ENCODE peak calls at places on chromosomes 13 and 19, in nine cellular contexts. W, I, N, X, Z, O, U, G and D are unnamed samples.

GRCh38 chr13:98275711-98276171 is 98.7 kb upstream of the RNF113B start:
- DNase-seq in W (no peak), I (no peak), N (no peak), X (no peak), Z (no peak), O (no peak), U (no peak), G (no peak), D (no peak)

GRCh38 chr13:47114030-47114429 is 217.2 kb upstream of the HTR2A start:
- DNase-seq in W (no peak), I (no peak), N (no peak), X (no peak), Z (no peak), O (no peak), U (no peak), G (no peak), D (no peak)

GRCh38 chr13:40130871-40131636 is 475.6 kb downstream of the COG6 start:
- DNase-seq in W (no peak), I (no peak), N (no peak), X (no peak), Z (no peak), O (no peak), U (no peak), G (no peak), D (peak)

GRCh38 chr13:34886476-34886875 is 55.6 kb upstream of the NBEA start:
- DNase-seq in W (no peak), I (no peak), N (no peak), X (no peak), Z (no peak), O (no peak), U (no peak), G (no peak), D (no peak)

GRCh38 chr13:26973281-26973680 is 198.3 kb downstream of the USP12 start:
- DNase-seq in W (no peak), I (no peak), N (no peak), X (no peak), Z (no peak), O (no peak), U (no peak), G (no peak), D (no peak)

GRCh38 chr19:2336528-2337328 is 8.2 kb downstream of the SPPL2B start:
- DNase-seq in W (no peak), I (no peak), N (no peak), X (no peak), Z (no peak), O (no peak), U (no peak), G (no peak), D (no peak)

GRCh38 chr19:13478576-13478975 is 27.7 kb downstream of the CACNA1A start:
- DNase-seq in W (no peak), I (no peak), N (no peak), X (no peak), Z (no peak), O (no peak), U (no peak), G (no peak), D (no peak)

GRCh38 chr13:20136781-20137703 is 23.8 kb downstream of the GJA3 start:
- DNase-seq in W (no peak), I (peak), N (peak), X (peak), Z (peak), O (no peak), U (no peak), G (no peak), D (peak)

GRCh38 chr13:98528663-98529064 is 48.2 kb downstream of the STK24 start:
- DNase-seq in W (no peak), I (no peak), N (no peak), X (no peak), Z (no peak), O (no peak), U (no peak), G (no peak), D (no peak)

GRCh38 chr19:29735821-29736220 is 20.8 kb upstream of the C19orf12 start:
- DNase-seq in W (no peak), I (no peak), N (no peak), X (no peak), Z (no peak), O (no peak), U (no peak), G (no peak), D (no peak)

GRCh38 chr13:21338651-21339278 is 120.3 kb downstream of the ZDHHC20 start:
- DNase-seq in W (no peak), I (no peak), N (no peak), X (no peak), Z (no peak), O (no peak), U (no peak), G (no peak), D (no peak)